ENCODE peak calls at places on chromosome 18, in four cellular contexts. D, O, A and Z are unnamed samples.

GRCh38 chr18:55395811-55396210 is 192.2 kb downstream of the TCF4 start:
- DNase-seq in A (no peak), O (no peak), D (no peak), Z (no peak)

GRCh38 chr18:35672897-35673296 is 91.4 kb downstream of the GALNT1 start:
- DNase-seq in D (peak; percentile 77), O (no peak), A (no peak), Z (no peak)

GRCh38 chr18:21997207-21998143 is 171.9 kb upstream of the GATA6 start:
- DNase-seq in D (peak; percentile 42), O (no peak), A (no peak), Z (peak; percentile 79)

GRCh38 chr18:49898421-49898820 is 85.1 kb upstream of the ACAA2 start:
- DNase-seq in O (peak; percentile 50), D (peak; percentile 69), A (no peak), Z (peak; percentile 75)

GRCh38 chr18:49111191-49111988 is 160.6 kb upstream of the SMAD7 start:
- DNase-seq in O (no peak), A (no peak), D (no peak), Z (no peak)

GRCh38 chr18:35050004-35050623 is 8.9 kb downstream of the MAPRE2 start:
- DNase-seq in D (no peak), O (no peak), A (no peak), Z (no peak)

GRCh38 chr18:63515799-63516198 is 26.4 kb upstream of the SERPINB12 start:
- DNase-seq in O (no peak), A (no peak), D (no peak), Z (no peak)

GRCh38 chr18:49521251-49521650 is 34.2 kb upstream of the C18orf32 start:
- DNase-seq in A (no peak), O (peak; percentile 36), D (no peak), Z (no peak)

GRCh38 chr18:36673452-36673851 is 155.3 kb downstream of the TPGS2 start:
- DNase-seq in O (no peak), A (no peak), D (no peak), Z (no peak)

GRCh38 chr18:31203086-31203793 is 40.6 kb upstream of the DSC1 start:
- DNase-seq in D (no peak), A (no peak), O (no peak), Z (no peak)

GRCh38 chr18:10169064-10169562 is 255.3 kb downstream of the VAPA start:
- DNase-seq in D (peak; percentile 72), A (no peak), O (no peak), Z (no peak)

GRCh38 chr18:45621068-45621511 is 5.8 kb downstream of the SLC14A2 start:
- DNase-seq in O (peak; percentile 52), A (no peak), D (peak; percentile 44), Z (peak; percentile 74)

GRCh38 chr18:62088146-62088545 is 98.7 kb downstream of the PIGN start:
- DNase-seq in D (no peak), A (no peak), O (no peak), Z (no peak)

GRCh38 chr18:11885278-11885991 is 22.7 kb downstream of the MPPE1 start:
- DNase-seq in A (no peak), D (no peak), O (no peak), Z (no peak)

GRCh38 chr18:78074400-78075020 is 824.9 kb downstream of the GALR1 start:
- DNase-seq in A (no peak), D (no peak), O (no peak), Z (no peak)

GRCh38 chr18:76610933-76611749 is 116.1 kb upstream of the ZNF516 start:
- DNase-seq in D (peak; percentile 61), A (no peak), O (no peak), Z (peak; percentile 18)

GRCh38 chr18:79353238-79353637 is 42.5 kb upstream of the NFATC1 start:
- DNase-seq in D (peak; percentile 20), O (peak; percentile 65), A (no peak), Z (peak; percentile 67)

GRCh38 chr18:55095579-55095978 is 136.3 kb upstream of the CCDC68 start:
- DNase-seq in D (no peak), O (no peak), A (no peak), Z (no peak)

GRCh38 chr18:32956591-32957310 is 183.9 kb upstream of the KLHL14 start:
- DNase-seq in D (peak; percentile 18), O (peak; percentile 29), A (no peak), Z (peak; percentile 19)

GRCh38 chr18:12394428-12394827 is 13.3 kb upstream of the PRELID3A start:
- DNase-seq in A (no peak), O (peak; percentile 62), D (no peak), Z (peak; percentile 44)

GRCh38 chr18:2070636-2071035 is 500.7 kb downstream of the METTL4 start:
- DNase-seq in A (no peak), D (no peak), O (no peak), Z (no peak)

GRCh38 chr18:46260879-46261143 is 156.6 kb downstream of the HAUS1 start:
- DNase-seq in A (no peak), D (peak; percentile 81), O (no peak), Z (no peak)

GRCh38 chr18:9661564-9661963 is 46.5 kb upstream of the RAB31 start:
- DNase-seq in D (peak; percentile 40), O (no peak), A (no peak), Z (peak; percentile 61)

GRCh38 chr18:49071776-49072175 is 121.0 kb upstream of the SMAD7 start:
- DNase-seq in D (no peak), A (no peak), O (no peak), Z (no peak)

GRCh38 chr18:3409811-3410210 is 40.2 kb upstream of the TGIF1 start:
- DNase-seq in O (no peak), D (no peak), A (no peak), Z (no peak)

GRCh38 chr18:58400337-58400885 is 228.5 kb downstream of the ALPK2 start:
- DNase-seq in O (peak; percentile 8), D (no peak), A (no peak), Z (no peak)

GRCh38 chr18:63339920-63340484 is 20.4 kb upstream of the BCL2 start:
- DNase-seq in A (no peak), O (peak; percentile 51), D (peak; percentile 41), Z (peak; percentile 63)

GRCh38 chr18:59446012-59446411 is 86.9 kb upstream of the LMAN1 start:
- DNase-seq in O (no peak), D (peak; percentile 42), A (no peak), Z (peak; percentile 66)

GRCh38 chr18:79524181-79525078 is 128.7 kb downstream of the NFATC1 start:
- DNase-seq in O (peak; percentile 29), A (no peak), D (no peak), Z (no peak)

GRCh38 chr18:78912336-78912735 is 67.3 kb upstream of the SALL3 start:
- DNase-seq in O (peak; percentile 15), A (no peak), D (no peak), Z (no peak)

GRCh38 chr18:58676270-58676669 is 5.0 kb downstream of the MALT1 start:
- DNase-seq in O (no peak), D (no peak), A (no peak), Z (no peak)

GRCh38 chr18:23105030-23105429 is 30.3 kb upstream of the CABLES1 start:
- DNase-seq in A (no peak), D (no peak), O (no peak), Z (no peak)

GRCh38 chr18:9173770-9174233 is 37.2 kb downstream of the ANKRD12 start:
- DNase-seq in D (no peak), A (no peak), O (no peak), Z (no peak)

GRCh38 chr18:35950628-35950982 is 21.9 kb upstream of the RMP24 start:
- DNase-seq in O (no peak), A (no peak), D (no peak), Z (no peak)

GRCh38 chr18:54205951-54206350 is 18.5 kb downstream of the MBD2 start:
- DNase-seq in A (no peak), D (no peak), O (no peak), Z (no peak)

DNA sequence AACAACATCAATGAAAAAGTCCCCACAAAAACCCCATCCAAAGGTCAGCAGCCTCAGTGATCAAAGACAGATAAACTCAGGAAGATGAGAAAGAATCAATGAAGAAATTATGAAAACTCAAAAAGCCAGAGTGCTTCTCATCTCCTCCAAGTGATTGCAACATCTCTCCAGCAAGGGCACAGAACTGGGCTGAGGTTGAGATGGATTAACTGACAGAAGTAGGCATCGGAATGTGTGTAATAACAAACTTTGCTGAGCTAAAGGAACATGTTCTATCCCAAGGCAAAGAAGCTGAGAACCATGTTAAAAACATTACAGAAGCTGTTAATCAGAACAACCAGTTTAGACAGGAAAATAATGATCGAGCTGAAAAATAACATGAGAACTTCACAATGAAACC is 442.7 kb upstream of the SYT4 start:
- DNase-seq in O (no peak), D (no peak), A (no peak), Z (no peak)
- H3K56ac ChIP-seq in O (no peak overlapping the region), D (no peak overlapping the region), A (no peak overlapping the region), Z (no peak overlapping the region)

GRCh38 chr18:56888978-56889377 is 237.8 kb downstream of the WDR7 start:
- DNase-seq in O (no peak), A (no peak), D (no peak), Z (no peak)
- H2BK5ac ChIP-seq in O (no peak overlapping the region), A (no peak overlapping the region), D (peak overlapping the region; percentile 23), Z (no peak overlapping the region)

GRCh38 chr18:24630346-24630880 is 170.0 kb downstream of the HRH4 start:
- DNase-seq in D (no peak), A (no peak), O (no peak), Z (no peak)

GRCh38 chr18:24633121-24633520 is 172.7 kb downstream of the HRH4 start:
- DNase-seq in A (no peak), O (no peak), D (peak; percentile 92), Z (no peak)

GRCh38 chr18:24631238-24632025 is 171.0 kb downstream of the HRH4 start:
- DNase-seq in A (no peak), D (peak; percentile 15), O (peak; percentile 53), Z (peak; percentile 29)

GRCh38 chr18:24629926-24630325 is 169.5 kb downstream of the HRH4 start:
- DNase-seq in D (no peak), A (no peak), O (no peak), Z (no peak)

GRCh38 chr18:24632158-24632988 is 171.9 kb downstream of the HRH4 start:
- DNase-seq in A (no peak), O (no peak), D (no peak), Z (no peak)
- H2AK5ac ChIP-seq in A (no peak overlapping the region), O (no peak overlapping the region), D (peak overlapping the region; percentile 37), Z (no peak overlapping the region)

GRCh38 chr18:24831871-24832665 is 371.6 kb downstream of the HRH4 start:
- DNase-seq in A (no peak), D (no peak), O (no peak), Z (no peak)
- H3K56ac ChIP-seq in A (no peak overlapping the region), D (no peak overlapping the region), O (no peak overlapping the region), Z (no peak overlapping the region)